ENCODE peak calls at places on chromosomes 7 and 10, in ten cellular contexts. U, V, L, H, D, I, A, T, G and B are unnamed samples.

GRCh38 chr7:132575336-132575986 is 809 bp downstream of the PLXNA4 start:
- DNase-seq in U (peak; percentile 18), V (no peak), L (no peak), H (no peak), D (peak; percentile 84), I (peak; percentile 52), A (peak; percentile 71), T (no peak), G (peak; percentile 61), B (no peak)

GRCh38 chr7:85130702-85131101 is 56.2 kb downstream of the SEMA3D start:
- DNase-seq in U (no peak), V (no peak), L (no peak), H (no peak), D (no peak), I (no peak), A (no peak), T (no peak), G (no peak), B (no peak)

GRCh38 chr7:127940365-127941160 is 90.7 kb downstream of the LRRC4 start:
- DNase-seq in U (no peak), V (no peak), L (no peak), H (no peak), D (no peak), I (no peak), A (no peak), T (no peak), G (no peak), B (no peak)

GRCh38 chr10:62554632-62555199 is 180.5 kb downstream of the ZNF365 start:
- DNase-seq in U (peak; percentile 52), V (no peak), L (no peak), H (no peak), D (no peak), I (no peak), A (peak; percentile 13), T (no peak), G (peak; percentile 56), B (no peak)

GRCh38 chr7:68700414-68700813 is 897.9 kb upstream of the AUTS2 start:
- DNase-seq in U (peak; percentile 65), V (no peak), L (no peak), H (no peak), D (no peak), I (no peak), A (no peak), T (no peak), G (no peak), B (no peak)

GRCh38 chr10:86079088-86079487 is 287.5 kb downstream of the GRID1 start:
- DNase-seq in U (no peak), V (no peak), L (no peak), H (no peak), D (no peak), I (no peak), A (no peak), T (no peak), G (peak; percentile 79), B (no peak)

GRCh38 chr10:58488921-58489320 is 23.8 kb upstream of the BICC1 start:
- DNase-seq in U (peak; percentile 69), V (no peak), L (no peak), H (no peak), D (no peak), I (no peak), A (no peak), T (no peak), G (no peak), B (no peak)

GRCh38 chr7:81170291-81170690 is 251.4 kb upstream of the SEMA3C start:
- DNase-seq in U (peak; percentile 38), V (no peak), L (no peak), H (no peak), D (no peak), I (no peak), A (no peak), T (no peak), G (no peak), B (no peak)

GRCh38 chr7:141630621-141631020 is 71.3 kb downstream of the DENND11 start:
- DNase-seq in U (no peak), V (no peak), L (no peak), H (no peak), D (no peak), I (no peak), A (no peak), T (no peak), G (no peak), B (no peak)

GRCh38 chr10:3426190-3426845 is 253.7 kb upstream of the PITRM1 start:
- DNase-seq in U (peak; percentile 82), V (no peak), L (no peak), H (no peak), D (no peak), I (no peak), A (peak; percentile 96), T (no peak), G (peak; percentile 33), B (peak; percentile 55)

GRCh38 chr10:97612386-97612785 is 20.9 kb downstream of the MORN4 start:
- DNase-seq in U (peak; percentile 55), V (peak; percentile 26), L (no peak), H (no peak), D (no peak), I (no peak), A (peak; percentile 71), T (peak; percentile 13), G (peak; percentile 56), B (peak; percentile 14)

GRCh38 chr10:12559578-12560178 is 210.3 kb downstream of the CAMK1D start:
- DNase-seq in U (no peak), V (peak; percentile 33), L (no peak), H (no peak), D (no peak), I (no peak), A (no peak), T (no peak), G (no peak), B (no peak)

GRCh38 chr10:30863516-30864210 is 168.0 kb downstream of the ZNF438 start:
- DNase-seq in U (peak; percentile 34), V (no peak), L (no peak), H (no peak), D (no peak), I (no peak), A (no peak), T (no peak), G (no peak), B (no peak)

GRCh38 chr10:43576580-43576979 is 2.2 kb upstream of the ZNF239 start:
- DNase-seq in U (no peak), V (no peak), L (no peak), H (no peak), D (no peak), I (no peak), A (no peak), T (no peak), G (no peak), B (no peak)

GRCh38 chr10:99161194-99161593 is 74.5 kb downstream of the HPSE2 start:
- DNase-seq in U (no peak), V (no peak), L (no peak), H (no peak), D (no peak), I (no peak), A (no peak), T (no peak), G (no peak), B (no peak)

GRCh38 chr10:129929343-129930297 is 34.5 kb downstream of the EBF3 start:
- DNase-seq in U (no peak), V (peak; percentile 10), L (no peak), H (no peak), D (no peak), I (no peak), A (no peak), T (no peak), G (no peak), B (no peak)

GRCh38 chr10:79445217-79445707 is at the start of gene ZCCHC24:
- DNase-seq in U (no peak), V (peak; percentile 62), L (no peak), H (no peak), D (peak; percentile 90), I (no peak), A (peak; percentile 34), T (no peak), G (no peak), B (no peak)

GRCh38 chr7:195830-196128 is 3.4 kb downstream of the FAM20C start:
- DNase-seq in U (no peak), V (no peak), L (no peak), H (no peak), D (no peak), I (no peak), A (no peak), T (no peak), G (no peak), B (no peak)
- H3K4me3 ChIP-seq in U (peak overlapping the region; percentile 78), V (no peak overlapping the region), L (no peak overlapping the region), H (peak overlapping the region; percentile 78), D (peak overlapping the region; percentile 80), I (no peak overlapping the region), A (no peak overlapping the region), T (no peak overlapping the region), G (no peak overlapping the region), B (peak overlapping the region; percentile 79)

GRCh38 chr7:11373546-11374142 is 400.0 kb downstream of the PHF14 start:
- DNase-seq in U (no peak), V (no peak), L (no peak), H (peak; percentile 7), D (no peak), I (no peak), A (peak; percentile 38), T (no peak), G (peak; percentile 26), B (no peak)
- TF ChIP-seq CTCF in U (peak; percentile 6), V (no peak), L (peak; percentile 73), H (peak; percentile 76), D (peak; percentile 6), I (peak; percentile 4), A (peak; percentile 16), T (no peak), G (peak; percentile 62), B (peak; percentile 36)

GRCh38 chr7:143900230-143900766 is 1.7 kb downstream of the TCAF1 start:
- DNase-seq in U (peak; percentile 78), V (no peak), L (no peak), H (peak; percentile 30), D (peak; percentile 59), I (no peak), A (peak; percentile 73), T (no peak), G (peak; percentile 62), B (no peak)
- H3K4me3 ChIP-seq in U (peak overlapping the region; percentile 29), V (peak overlapping the region; percentile 79), L (peak overlapping the region; percentile 64), H (peak overlapping the region; percentile 95), D (peak overlapping the region; percentile 81), I (peak overlapping the region; percentile 79), A (no peak overlapping the region), T (peak overlapping the region; percentile 63), G (peak overlapping the region; percentile 64), B (peak overlapping the region; percentile 80)

GRCh38 chr7:93720106-93720505 is 145.6 kb upstream of the CALCR start:
- DNase-seq in U (no peak), V (no peak), L (no peak), H (no peak), D (no peak), I (no peak), A (no peak), T (no peak), G (no peak), B (no peak)

GRCh38 chr7:93717217-93717900 is 142.8 kb upstream of the CALCR start:
- DNase-seq in U (no peak), V (no peak), L (no peak), H (no peak), D (no peak), I (no peak), A (no peak), T (no peak), G (no peak), B (no peak)

GRCh38 chr7:93719546-93719945 is 145.0 kb upstream of the CALCR start:
- DNase-seq in U (peak; percentile 34), V (no peak), L (no peak), H (no peak), D (no peak), I (no peak), A (no peak), T (no peak), G (peak; percentile 71), B (no peak)

GRCh38 chr7:93711926-93712325 is 137.4 kb upstream of the CALCR start:
- DNase-seq in U (no peak), V (no peak), L (no peak), H (no peak), D (no peak), I (no peak), A (no peak), T (no peak), G (no peak), B (no peak)

GRCh38 chr7:93715234-93715633 is 140.7 kb upstream of the CALCR start:
- DNase-seq in U (peak; percentile 39), V (peak; percentile 28), L (no peak), H (peak; percentile 12), D (peak; percentile 68), I (peak; percentile 34), A (peak; percentile 58), T (no peak), G (peak; percentile 60), B (peak; percentile 7)
- TF ChIP-seq CTCF in U (peak; percentile 62), V (no peak), L (peak; percentile 76), H (peak; percentile 82), D (peak; percentile 51), I (peak; percentile 38), A (peak; percentile 71), T (no peak), G (peak; percentile 58), B (peak; percentile 75)